ENCODE peak calls at places on chromosomes 7 and 10, in nine cellular contexts. Z is A549, P is spleen, F is HCT116, O is ovary, I is body of pancreas, Y is IMR-90, R is endothelial cell of umbilical vein, M is upper lobe of left lung. V is an unnamed sample.

GRCh38 chr7:142866361-142867096 is 11.7 kb downstream of the EPHB6 start:
- DNase-seq in Z (peak), P (no peak), F (no peak), O (no peak), I (peak), Y (no peak), R (peak), M (no peak), V (peak)

GRCh38 chr10:133537551-133538545 is 10.7 kb downstream of the CYP2E1 start:
- DNase-seq in Z (no peak), P (no peak), F (no peak), O (no peak), I (no peak), Y (no peak), R (no peak), M (no peak), V (no peak)

GRCh38 chr7:120984406-120984805 is 4.1 kb upstream of the CPED1 start:
- DNase-seq in Z (no peak), P (no peak), F (no peak), O (no peak), I (no peak), Y (no peak), R (no peak), M (no peak), V (no peak)

GRCh38 chr10:87887548-87888289 is 24.3 kb downstream of the PTEN start:
- DNase-seq in Z (no peak), P (no peak), F (no peak), O (no peak), I (no peak), Y (no peak), R (no peak), M (no peak), V (no peak)

GRCh38 chr7:108030536-108030935 is 27.6 kb upstream of the LAMB1 start:
- DNase-seq in Z (no peak), P (no peak), F (no peak), O (no peak), I (no peak), Y (peak), R (no peak), M (no peak), V (no peak)

GRCh38 chr10:126972622-126973414 is 67.6 kb downstream of the DOCK1 start:
- DNase-seq in Z (peak), P (no peak), F (no peak), O (no peak), I (peak), Y (peak), R (peak), M (no peak), V (no peak)

GRCh38 chr7:135117096-135117495 is 30.8 kb upstream of the TMEM140 start:
- DNase-seq in Z (no peak), P (no peak), F (no peak), O (no peak), I (no peak), Y (peak), R (no peak), M (no peak), V (no peak)

GRCh38 chr10:116646502-116646901 is 25.7 kb downstream of the PNLIPRP2 start:
- DNase-seq in Z (no peak), P (no peak), F (no peak), O (no peak), I (peak), Y (no peak), R (no peak), M (no peak), V (no peak)

GRCh38 chr10:61140765-61141392 is 196.9 kb upstream of the RHOBTB1 start:
- DNase-seq in Z (peak), P (no peak), F (peak), O (no peak), I (peak), Y (peak), R (peak), M (no peak), V (peak)

GRCh38 chr7:100789055-100789454 is 38.3 kb downstream of the EPHB4 start:
- DNase-seq in Z (no peak), P (no peak), F (no peak), O (no peak), I (no peak), Y (no peak), R (no peak), M (no peak), V (no peak)

GRCh38 chr10:97582169-97582568 is 2.0 kb upstream of the HOGA1 start:
- DNase-seq in Z (no peak), P (peak), F (no peak), O (no peak), I (no peak), Y (no peak), R (no peak), M (no peak), V (no peak)

GRCh38 chr10:97584798-97585438 is 729 bp downstream of the HOGA1 start:
- DNase-seq in Z (no peak), P (peak), F (no peak), O (no peak), I (no peak), Y (no peak), R (no peak), M (no peak), V (no peak)

GRCh38 chr10:97583476-97583875 is 713 bp upstream of the HOGA1 start:
- DNase-seq in Z (no peak), P (peak), F (no peak), O (peak), I (no peak), Y (no peak), R (no peak), M (no peak), V (no peak)

GRCh38 chr10:97585439-97585811 is 1.2 kb downstream of the HOGA1 start:
- DNase-seq in Z (no peak), P (peak), F (no peak), O (no peak), I (no peak), Y (no peak), R (no peak), M (no peak), V (no peak)

DNA sequence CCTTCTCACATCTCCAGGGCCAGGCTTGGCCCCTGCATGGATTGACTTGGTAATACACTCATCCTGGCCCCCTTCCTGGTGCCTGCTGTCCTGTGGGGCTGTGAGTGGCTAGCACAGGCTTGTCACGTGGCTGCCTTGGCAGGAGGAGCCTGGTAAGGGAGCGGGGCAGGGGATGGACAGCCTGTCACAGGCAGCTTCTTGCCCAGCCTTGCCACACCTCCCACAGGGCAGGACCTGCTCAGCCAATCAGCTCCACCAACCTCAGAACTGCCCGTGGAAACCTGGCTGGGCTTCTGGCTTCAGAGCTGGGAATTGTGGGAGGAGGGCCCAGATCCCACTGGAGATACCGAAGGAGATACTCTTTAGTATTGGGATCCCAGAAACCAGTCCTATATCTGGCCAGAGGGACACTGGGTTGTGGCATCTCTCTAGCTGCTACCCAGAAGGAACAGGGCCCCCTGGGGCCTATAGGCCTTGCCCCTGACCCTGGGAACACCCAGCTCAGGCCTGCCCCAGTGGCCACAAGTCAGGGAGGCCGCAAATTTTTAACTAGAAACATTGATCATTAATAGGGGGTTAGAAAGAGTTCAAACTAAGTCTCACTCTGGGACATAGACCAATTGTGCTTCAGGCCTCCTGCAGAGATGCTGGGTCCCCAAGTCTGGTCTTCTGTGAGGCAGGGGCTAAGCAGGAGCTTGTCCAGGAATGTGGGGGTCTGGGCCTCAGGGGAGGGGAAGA is at the start of gene HOGA1:
- DNase-seq in Z (peak), P (peak), F (peak), O (peak), I (peak), Y (peak), R (peak), M (peak), V (no peak)
- TF ChIP-seq POLR2A in Z (peak), P (no peak), F (no peak), O (no peak), I (peak), Y (no peak), R (no peak), M (no peak), V (no peak)

DNA sequence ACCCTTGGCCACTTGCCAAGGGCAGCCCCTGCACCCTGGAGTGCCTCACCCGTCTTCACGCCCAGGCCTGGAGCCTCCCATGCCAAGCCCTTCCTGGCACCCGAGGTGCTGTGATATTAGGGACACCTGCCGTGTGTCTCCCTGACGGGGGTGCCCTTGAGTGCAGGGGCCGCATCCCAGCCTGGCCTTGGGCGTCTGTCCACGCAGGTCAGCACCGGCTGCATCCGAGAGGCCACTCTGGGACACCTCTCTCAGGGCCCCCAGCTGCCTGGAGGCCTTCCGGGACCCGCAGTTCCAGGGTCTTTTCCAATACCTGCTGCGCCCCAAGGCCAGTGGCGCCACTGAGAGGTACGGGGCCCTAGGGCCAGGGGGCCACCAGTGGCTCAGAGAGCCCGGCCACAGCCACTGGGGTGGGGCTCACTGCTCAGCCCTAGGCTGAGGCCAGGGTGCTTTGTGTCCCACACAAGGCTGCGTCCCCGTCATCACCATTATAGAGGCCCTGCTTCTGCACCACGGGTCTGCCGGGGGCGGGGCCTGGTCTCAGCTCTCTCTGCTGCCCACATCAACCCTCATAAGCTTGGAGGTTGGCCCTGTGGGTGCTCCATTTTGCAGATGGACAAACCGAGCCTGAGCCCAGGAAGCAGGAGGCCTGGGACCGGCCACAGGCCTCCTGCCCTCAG is 12.7 kb downstream of the AP5Z1 start:
- DNase-seq in Z (no peak), P (peak), F (no peak), O (peak), I (no peak), Y (no peak), R (no peak), M (no peak), V (no peak)
- TF ChIP-seq POLR2A in Z (no peak), P (no peak), F (no peak), O (no peak), I (no peak), Y (no peak), R (no peak), M (no peak), V (no peak)

DNA sequence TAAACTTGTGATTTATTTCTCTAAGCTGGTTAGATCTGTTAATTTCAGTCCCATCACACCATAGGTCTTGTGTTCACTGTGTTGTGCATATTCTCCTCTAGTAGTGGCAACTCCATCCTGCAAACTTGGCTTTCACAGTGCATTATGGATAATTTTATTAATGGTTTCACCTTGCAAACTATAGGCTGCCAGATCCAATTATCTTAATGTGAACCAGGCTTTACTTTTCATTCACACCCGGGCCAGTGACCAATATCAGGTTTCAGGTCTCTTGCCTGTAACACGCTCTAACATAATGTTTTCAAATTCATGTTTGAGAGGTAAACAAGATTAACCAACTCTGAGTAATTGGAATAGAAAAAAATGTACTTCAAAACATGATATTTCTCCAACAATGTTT is 1293.0 kb downstream of the REEP3 start:
- DNase-seq in Z (no peak), P (no peak), F (no peak), O (no peak), I (no peak), Y (no peak), R (no peak), M (no peak), V (no peak)
- TF ChIP-seq POLR2A in Z (no peak), P (no peak), F (no peak), O (no peak), I (no peak), Y (no peak), R (no peak), M (no peak), V (no peak)

DNA sequence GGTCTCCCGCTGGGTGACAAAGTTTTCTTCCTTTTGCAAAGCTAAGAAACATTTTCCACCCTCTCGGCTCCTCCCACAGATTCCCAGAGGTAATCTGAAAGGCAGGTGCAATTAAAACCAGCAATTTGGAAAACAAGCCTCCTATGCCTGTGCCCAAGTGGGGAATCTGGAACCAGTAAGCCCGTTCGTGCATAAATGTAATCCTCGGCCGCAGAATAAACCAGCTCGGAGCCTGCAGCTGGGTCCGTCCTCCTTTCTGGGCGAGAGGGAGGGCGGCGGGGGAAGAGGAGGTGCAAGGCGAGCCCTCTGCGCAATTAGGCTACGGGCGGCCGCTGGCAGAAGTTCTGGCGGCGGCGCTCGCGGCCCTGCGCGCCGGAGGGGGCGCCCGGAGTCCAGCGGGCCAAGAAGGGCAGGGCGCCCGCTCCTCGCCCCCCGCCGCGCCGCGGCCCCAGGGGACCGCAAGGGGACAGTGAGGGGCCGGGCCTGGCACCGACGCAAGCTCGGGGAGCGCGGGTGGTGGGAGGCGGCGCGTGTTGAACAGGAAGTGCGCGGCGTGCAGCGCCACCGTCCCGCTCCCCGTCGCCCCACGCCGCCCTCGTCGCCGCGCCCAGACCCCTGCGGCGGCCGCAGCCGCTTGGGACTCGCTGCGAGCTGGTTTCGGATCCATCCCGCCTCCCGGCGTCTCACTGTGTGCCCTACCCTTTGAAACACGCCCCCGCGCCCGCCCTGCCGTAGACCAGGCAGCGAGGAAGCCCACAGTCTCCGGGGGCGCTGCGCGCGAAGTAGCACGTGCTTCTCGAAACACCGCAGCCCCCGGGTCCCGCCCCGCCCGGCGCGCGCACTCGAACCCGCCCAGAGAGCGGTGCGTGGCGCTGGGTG is at the start of gene PRKAG2:
- DNase-seq in Z (peak), P (peak), F (no peak), O (peak), I (peak), Y (no peak), R (peak), M (peak), V (peak)
- TF ChIP-seq POLR2A in Z (no peak), P (peak), F (no peak), O (peak), I (peak), Y (no peak), R (no peak), M (no peak), V (no peak)

GRCh38 chr7:139916717-139917395 is 87.8 kb downstream of the TBXAS1 start:
- DNase-seq in Z (no peak), P (no peak), F (no peak), O (no peak), I (no peak), Y (no peak), R (no peak), M (no peak), V (no peak)
- TF ChIP-seq POLR2A in Z (no peak), P (no peak), F (no peak), O (no peak), I (no peak), Y (no peak), R (no peak), M (no peak), V (no peak)

GRCh38 chr10:119460369-119461195 is 81.9 kb downstream of the RGS10 start:
- DNase-seq in Z (no peak), P (no peak), F (no peak), O (peak), I (no peak), Y (no peak), R (no peak), M (no peak), V (no peak)
- TF ChIP-seq POLR2A in Z (no peak), P (no peak), F (no peak), O (no peak), I (no peak), Y (no peak), R (no peak), M (no peak), V (no peak)